ENCODE peak calls at places on chromosomes 1 and 21, in five cellular contexts. G is mesendoderm, U is neuronal stem cell, K is BJ, B is A549. D is an unnamed sample.

GRCh38 chr1:87129606-87130005 is 199.1 kb upstream of the LMO4 start:
- DNase-seq in G (no peak), U (no peak), K (no peak), B (no peak), D (no peak)

GRCh38 chr1:110339427-110340206 is 440 bp downstream of the RBM15 start:
- DNase-seq in G (peak), U (no peak), K (no peak), B (peak), D (no peak)

GRCh38 chr21:45954271-45954670 is 27.3 kb upstream of the COL6A1 start:
- DNase-seq in G (peak), U (no peak), K (no peak), B (no peak), D (no peak)

GRCh38 chr1:212515329-212515760 is 82.6 kb downstream of the NENF start:
- DNase-seq in G (peak), U (peak), K (no peak), B (no peak), D (no peak)

GRCh38 chr1:44407430-44408180 is 2.5 kb downstream of the RNF220 start:
- DNase-seq in G (peak), U (no peak), K (no peak), B (no peak), D (no peak)

GRCh38 chr1:246537887-246538286 is 28.2 kb downstream of the TFB2M start:
- DNase-seq in G (no peak), U (no peak), K (no peak), B (no peak), D (no peak)

GRCh38 chr1:228344631-228345072 is 62.0 kb downstream of the TRIM11 start:
- DNase-seq in G (no peak), U (no peak), K (no peak), B (no peak), D (no peak)

GRCh38 chr1:230792691-230793462 is 45.7 kb downstream of the CAPN9 start:
- DNase-seq in G (peak), U (no peak), K (no peak), B (no peak), D (no peak)

GRCh38 chr1:239811211-239811902 is 280.3 kb upstream of the FMN2 start:
- DNase-seq in G (peak), U (no peak), K (no peak), B (no peak), D (no peak)

GRCh38 chr1:7679873-7680790 is 91.0 kb upstream of the VAMP3 start:
- DNase-seq in G (peak), U (peak), K (no peak), B (peak), D (no peak)

GRCh38 chr1:241658081-241658793 is 6.2 kb downstream of the WDR64 start:
- DNase-seq in G (no peak), U (no peak), K (peak), B (no peak), D (no peak)

GRCh38 chr1:203306089-203306969 is 1.0 kb downstream of the BTG2 start:
- DNase-seq in G (peak), U (no peak), K (peak), B (peak), D (peak)

GRCh38 chr1:24089743-24090555 is 22.0 kb downstream of the MYOM3 start:
- DNase-seq in G (no peak), U (no peak), K (no peak), B (no peak), D (no peak)

GRCh38 chr1:42756956-42757891 is 9.6 kb downstream of the P3H1 start:
- DNase-seq in G (peak), U (peak), K (no peak), B (peak), D (peak)

GRCh38 chr1:247370786-247371732 is 39.4 kb upstream of the ZNF496 start:
- DNase-seq in G (no peak), U (no peak), K (no peak), B (no peak), D (no peak)

GRCh38 chr1:40898434-40898900 is 36.3 kb upstream of the CITED4 start:
- DNase-seq in G (no peak), U (no peak), K (no peak), B (no peak), D (no peak)

GRCh38 chr1:103108525-103109150 is 316 bp upstream of the COL11A1 start:
- DNase-seq in G (peak), U (peak), K (no peak), B (no peak), D (no peak)

GRCh38 chr1:75440274-75440673 is 170.6 kb downstream of the SLC44A5 start:
- DNase-seq in G (peak), U (no peak), K (no peak), B (no peak), D (no peak)

GRCh38 chr1:43836267-43836951 is 97.2 kb upstream of the ARTN start:
- DNase-seq in G (no peak), U (no peak), K (no peak), B (no peak), D (no peak)

GRCh38 chr1:20476260-20477038 is 9.6 kb downstream of the CAMK2N1 start:
- DNase-seq in G (peak), U (no peak), K (no peak), B (peak), D (no peak)

GRCh38 chr1:11740258-11741192 is 4.6 kb downstream of the AGTRAP start:
- DNase-seq in G (peak), U (no peak), K (no peak), B (no peak), D (no peak)

GRCh38 chr1:216723274-216723780 is at the start of gene ESRRG:
- DNase-seq in G (peak), U (peak), K (no peak), B (no peak), D (no peak)

GRCh38 chr1:235079443-235079967 is 49.1 kb downstream of the TOMM20 start:
- DNase-seq in G (peak), U (no peak), K (no peak), B (peak), D (no peak)

GRCh38 chr1:101653482-101653946 is 343.2 kb downstream of the OLFM3 start:
- DNase-seq in G (peak), U (peak), K (no peak), B (no peak), D (no peak)

GRCh38 chr1:154970631-154971340 is at the start of gene SHC1:
- DNase-seq in G (peak), U (peak), K (no peak), B (peak), D (peak)
- H3K4me3 ChIP-seq in G (peak), U (peak), K (peak), B (peak), D (peak)

DNA sequence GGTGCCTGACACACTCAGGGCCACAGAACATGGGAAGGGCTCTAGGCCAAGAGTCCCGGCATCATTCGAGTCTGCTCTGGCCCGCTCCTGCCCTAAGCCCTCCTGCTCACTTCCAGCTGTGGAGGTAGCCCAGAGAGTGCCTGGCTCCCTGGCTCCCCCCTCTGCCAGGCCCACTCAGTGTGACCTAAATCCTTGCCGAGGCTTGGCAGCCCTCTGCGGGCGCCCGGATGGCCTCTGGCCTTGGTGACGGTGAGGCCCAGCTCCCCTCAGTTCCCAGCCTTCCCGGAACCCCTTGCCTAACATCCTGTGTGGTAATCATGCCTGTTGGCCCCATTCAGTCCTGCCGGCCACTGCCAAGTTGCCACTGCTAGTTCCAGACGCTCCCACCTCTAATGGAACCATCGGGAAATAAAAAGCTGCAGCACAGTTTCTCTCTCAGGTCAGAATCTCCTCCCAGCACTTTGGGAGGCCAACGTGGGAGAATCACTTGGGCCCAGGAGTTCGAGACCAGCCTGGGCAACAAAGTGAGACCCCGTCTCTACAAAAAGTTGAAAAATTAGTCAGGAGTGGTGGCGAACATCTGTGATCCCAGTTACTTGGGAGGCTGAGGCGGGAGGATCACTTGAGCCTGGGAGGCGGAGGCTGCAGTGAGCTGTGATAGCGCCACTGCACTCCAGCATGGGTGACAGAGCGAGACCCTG is 1.2 kb upstream of the H6PD start:
- DNase-seq in G (no peak), U (no peak), K (no peak), B (no peak), D (peak)
- H3K4me3 ChIP-seq in G (no peak), U (no peak), K (no peak), B (no peak), D (no peak)

DNA sequence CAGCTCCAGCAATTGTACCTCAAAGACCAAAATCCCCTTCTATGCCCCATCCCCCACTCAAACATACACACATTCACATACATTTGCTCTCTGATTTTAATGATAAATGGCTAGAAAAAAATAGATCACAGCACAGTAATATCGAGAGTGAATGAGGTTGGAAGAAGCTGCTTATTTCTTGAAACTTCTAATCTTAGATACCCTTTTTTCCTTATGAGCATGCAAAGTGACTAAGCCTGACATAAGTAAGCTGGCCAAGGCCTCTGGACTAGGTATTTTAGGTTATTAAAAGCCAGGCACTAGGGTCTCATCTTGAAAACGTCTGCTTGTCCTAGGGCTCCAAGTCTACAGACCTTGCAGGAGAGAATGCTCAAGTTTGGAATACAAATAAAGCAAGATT is 133.6 kb downstream of the TGFBR3 start:
- DNase-seq in G (no peak), U (no peak), K (no peak), B (no peak), D (no peak)
- H3K4me3 ChIP-seq in G (no peak), U (no peak), K (no peak), B (no peak), D (no peak)

GRCh38 chr1:89069955-89070354 is 4.9 kb upstream of the GBP1 start:
- DNase-seq in G (no peak), U (no peak), K (no peak), B (no peak), D (no peak)
- H3K4me3 ChIP-seq in G (no peak), U (no peak), K (peak), B (no peak), D (peak)

DNA sequence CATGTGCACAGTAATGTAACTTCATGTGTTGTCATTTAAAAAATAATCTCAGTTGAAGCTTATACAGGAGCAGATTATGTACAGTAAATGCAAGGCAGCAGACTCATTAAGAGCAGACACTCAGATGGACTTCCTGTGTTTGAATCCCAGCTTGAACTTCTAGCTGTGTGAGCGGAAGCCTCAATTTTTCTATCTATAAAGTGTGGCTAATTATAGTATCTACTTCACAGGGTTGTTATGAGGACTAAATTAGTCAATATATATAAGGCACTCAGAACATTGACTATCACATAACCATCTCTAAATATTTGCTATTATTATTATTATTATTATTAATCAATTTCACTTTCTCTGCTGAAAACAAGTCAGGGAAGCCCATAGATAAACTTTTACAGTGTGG is 141.6 kb downstream of the ZP4 start:
- DNase-seq in G (no peak), U (no peak), K (no peak), B (no peak), D (no peak)
- H3K4me3 ChIP-seq in G (no peak), U (no peak), K (no peak), B (no peak), D (no peak)

D was measured in skeletal muscle cell.